ENCODE peak calls at places on chromosomes 1 and 21, in five cellular contexts. G is small intestine, X is T-helper 2 cell, O is SHP77, R is HTR-8/SVneo. Y is an unnamed sample.

GRCh38 chr1:229696385-229696784 is 70.3 kb downstream of the URB2 start:
- DNase-seq in G (no peak), X (no peak), O (no peak), R (no peak), Y (no peak)

GRCh38 chr21:36709868-36710728 is 11.2 kb downstream of the SIM2 start:
- DNase-seq in G (no peak), X (no peak), O (no peak), R (no peak), Y (no peak)

GRCh38 chr1:92705456-92705855 is 79.5 kb downstream of the EVI5 start:
- DNase-seq in G (no peak), X (no peak), O (no peak), R (no peak), Y (no peak)

GRCh38 chr1:144551543-144552424 is 40.9 kb upstream of the PPIAL4F start:
- DNase-seq in G (peak), X (peak), O (peak), R (peak), Y (peak)

GRCh38 chr1:93324486-93325464 is 20.9 kb upstream of the DR1 start:
- DNase-seq in G (peak), X (no peak), O (no peak), R (no peak), Y (no peak)

GRCh38 chr1:240794061-240794843 is 182.3 kb upstream of the GREM2 start:
- DNase-seq in G (no peak), X (no peak), O (no peak), R (no peak), Y (no peak)

GRCh38 chr1:174874337-174875053 is 125.3 kb upstream of the CACYBP start:
- DNase-seq in G (peak), X (no peak), O (no peak), R (no peak), Y (no peak)

GRCh38 chr1:179921981-179922380 is 32.6 kb upstream of the CEP350 start:
- DNase-seq in G (no peak), X (no peak), O (no peak), R (no peak), Y (no peak)

GRCh38 chr1:202638019-202638887 is 72.0 kb downstream of the SYT2 start:
- DNase-seq in G (peak), X (no peak), O (no peak), R (no peak), Y (no peak)

GRCh38 chr21:44379991-44380865 is 26.8 kb downstream of the TRPM2 start:
- DNase-seq in G (no peak), X (no peak), O (no peak), R (no peak), Y (peak)

GRCh38 chr1:234932106-234932505 is 196.5 kb downstream of the TOMM20 start:
- DNase-seq in G (no peak), X (no peak), O (no peak), R (no peak), Y (no peak)

GRCh38 chr1:245411245-245411644 is 256.5 kb downstream of the KIF26B start:
- DNase-seq in G (no peak), X (no peak), O (no peak), R (peak), Y (no peak)

GRCh38 chr1:224223819-224224714 is 41.0 kb downstream of the DEGS1 start:
- DNase-seq in G (no peak), X (no peak), O (no peak), R (no peak), Y (no peak)

GRCh38 chr1:208069317-208069716 is 158.4 kb upstream of the CD34 start:
- DNase-seq in G (no peak), X (no peak), O (no peak), R (no peak), Y (no peak)

Y was measured in NCI-H2227 treated with DMSO at 0.1 percent for 48 hours.